ENCODE peak calls at places on chromosomes 4 and X, in nine cellular contexts. B is left cardiac atrium, I is COR-L47, D is NAMALWA, O is Caki2, M is GM12891, T is GM10248, L is NCI-H1436, R is T-helper 2 cell. X is an unnamed sample.

GRCh38 chr4:142917678-142918077 is 71.6 kb upstream of the INPP4B start:
- DNase-seq in B (no peak), I (no peak), D (peak), O (no peak), M (no peak), T (no peak), L (no peak), R (no peak), X (no peak)

GRCh38 chr4:90181644-90182043 is 54.5 kb downstream of the CCSER1 start:
- DNase-seq in B (no peak), I (peak), D (no peak), O (no peak), M (no peak), T (no peak), L (peak), R (no peak), X (no peak)

GRCh38 chr4:26015133-26015651 is 101.2 kb downstream of the SMIM20 start:
- DNase-seq in B (peak), I (no peak), D (no peak), O (no peak), M (no peak), T (no peak), L (no peak), R (no peak), X (no peak)

GRCh38 chr4:3291411-3291968 is 1.3 kb upstream of the RGS12 start:
- DNase-seq in B (no peak), I (no peak), D (no peak), O (no peak), M (no peak), T (no peak), L (no peak), R (no peak), X (no peak)

GRCh38 chr4:116515959-116516358 is 569.4 kb downstream of the TRAM1L1 start:
- DNase-seq in B (no peak), I (no peak), D (no peak), O (no peak), M (no peak), T (no peak), L (no peak), R (no peak), X (no peak)

GRCh38 chr4:154928640-154929257 is 147.7 kb downstream of the RBM46 start:
- DNase-seq in B (no peak), I (no peak), D (no peak), O (peak), M (no peak), T (no peak), L (no peak), R (no peak), X (no peak)

GRCh38 chr4:7325541-7325940 is 109.2 kb downstream of the PSAPL1 start:
- DNase-seq in B (no peak), I (no peak), D (no peak), O (no peak), M (no peak), T (no peak), L (no peak), R (no peak), X (no peak)

GRCh38 chr4:8274772-8275241 is 5.3 kb downstream of the HTRA3 start:
- DNase-seq in B (peak), I (no peak), D (no peak), O (no peak), M (no peak), T (no peak), L (no peak), R (no peak), X (no peak)

GRCh38 chr4:67288964-67289363 is 256.3 kb downstream of the CENPC start:
- DNase-seq in B (no peak), I (peak), D (peak), O (no peak), M (peak), T (peak), L (peak), R (peak), X (no peak)

GRCh38 chr4:121256346-121256745 is 92.2 kb upstream of the TNIP3 start:
- DNase-seq in B (no peak), I (no peak), D (no peak), O (peak), M (no peak), T (peak), L (no peak), R (peak), X (no peak)

GRCh38 chr4:100165809-100166208 is 24.5 kb downstream of the DDIT4L start:
- DNase-seq in B (no peak), I (no peak), D (peak), O (no peak), M (no peak), T (no peak), L (no peak), R (peak), X (no peak)

GRCh38 chr4:76654796-76655195 is 219.8 kb downstream of the SHROOM3 start:
- DNase-seq in B (no peak), I (no peak), D (no peak), O (no peak), M (no peak), T (no peak), L (no peak), R (no peak), X (no peak)

GRCh38 chr4:137065306-137065705 is 467.0 kb downstream of the PCDH18 start:
- DNase-seq in B (no peak), I (no peak), D (no peak), O (peak), M (no peak), T (no peak), L (no peak), R (no peak), X (no peak)

GRCh38 chrX:41344053-41344452 is 10.1 kb downstream of the DDX3X start:
- DNase-seq in B (no peak), I (no peak), D (no peak), O (no peak), M (no peak), T (no peak), L (no peak), R (no peak), X (no peak)

GRCh38 chr4:154622598-154622997 is 10.1 kb upstream of the FGG start:
- DNase-seq in B (no peak), I (peak), D (peak), O (peak), M (peak), T (peak), L (no peak), R (peak), X (peak)

GRCh38 chrX:109943740-109944092 is 59.2 kb upstream of the TMEM164 start:
- DNase-seq in B (no peak), I (no peak), D (no peak), O (no peak), M (no peak), T (no peak), L (no peak), R (peak), X (no peak)

GRCh38 chrX:87636533-87636932 is 118.9 kb downstream of the KLHL4 start:
- DNase-seq in B (no peak), I (no peak), D (no peak), O (no peak), M (no peak), T (no peak), L (no peak), R (no peak), X (no peak)

GRCh38 chrX:151713859-151714258 is 2.0 kb upstream of the FATE1 start:
- DNase-seq in B (no peak), I (no peak), D (peak), O (peak), M (peak), T (no peak), L (no peak), R (no peak), X (no peak)

GRCh38 chrX:65644621-65645287 is 22.7 kb upstream of the MSN start:
- DNase-seq in B (peak), I (no peak), D (no peak), O (peak), M (no peak), T (no peak), L (no peak), R (no peak), X (no peak)

GRCh38 chr4:113020966-113021365 is 28.5 kb upstream of the ANK2 start:
- DNase-seq in B (no peak), I (no peak), D (no peak), O (no peak), M (no peak), T (no peak), L (no peak), R (no peak), X (no peak)

GRCh38 chr4:163701915-163702314 is 207.4 kb downstream of the TMA16 start:
- DNase-seq in B (no peak), I (no peak), D (peak), O (peak), M (no peak), T (no peak), L (peak), R (no peak), X (no peak)

GRCh38 chrX:40778861-40779575 is 43.7 kb upstream of the MED14 start:
- DNase-seq in B (no peak), I (no peak), D (no peak), O (peak), M (no peak), T (no peak), L (no peak), R (no peak), X (no peak)

GRCh38 chr4:2931765-2932560 is 31.2 kb downstream of the NOP14 start:
- DNase-seq in B (peak), I (no peak), D (peak), O (no peak), M (peak), T (peak), L (no peak), R (peak), X (no peak)

GRCh38 chr4:149344436-149344835 is 471.2 kb downstream of the IQCM start:
- DNase-seq in B (no peak), I (no peak), D (no peak), O (no peak), M (no peak), T (no peak), L (no peak), R (no peak), X (no peak)

GRCh38 chr4:53943345-53944085 is 120.9 kb downstream of the CHIC2 start:
- DNase-seq in B (no peak), I (peak), D (no peak), O (peak), M (no peak), T (no peak), L (no peak), R (no peak), X (peak)

GRCh38 chrX:45719751-45720501 is 519.2 kb upstream of the DIPK2B start:
- DNase-seq in B (no peak), I (no peak), D (no peak), O (no peak), M (no peak), T (no peak), L (no peak), R (peak), X (no peak)

GRCh38 chrX:45068555-45068954 is 132.1 kb downstream of the DIPK2B start:
- DNase-seq in B (no peak), I (no peak), D (no peak), O (peak), M (no peak), T (no peak), L (no peak), R (peak), X (no peak)